ENCODE peak calls at places on chromosomes 5 and 9, in four cellular contexts. J is trophoblast cell, K is H9, T is mesendoderm. Y is an unnamed sample.

GRCh38 chr9:83199240-83199639 is 136.3 kb upstream of the RASEF start:
- DNase-seq in J (peak; percentile 15), K (peak; percentile 35), T (peak; percentile 46), Y (peak; percentile 39)

GRCh38 chr5:82422751-82423181 is 144.6 kb upstream of the RPS23 start:
- DNase-seq in J (no peak), K (no peak), T (no peak), Y (no peak)

GRCh38 chr5:9467199-9468069 is 78.4 kb downstream of the SEMA5A start:
- DNase-seq in J (no peak), K (no peak), T (no peak), Y (no peak)

GRCh38 chr9:128340691-128341434 is 536 bp downstream of the SLC27A4 start:
- DNase-seq in J (no peak), K (peak; percentile 41), T (peak; percentile 51), Y (no peak)

GRCh38 chr9:129469988-129470316 is 150.9 kb downstream of the C9orf50 start:
- DNase-seq in J (no peak), K (no peak), T (no peak), Y (no peak)

GRCh38 chr5:169719360-169720314 is 82.6 kb downstream of the DOCK2 start:
- DNase-seq in J (no peak), K (no peak), T (no peak), Y (no peak)

GRCh38 chr5:73591698-73592501 is 26.4 kb downstream of the UTP15 start:
- DNase-seq in J (no peak), K (no peak), T (no peak), Y (no peak)

GRCh38 chr5:152884006-152884405 is 478.9 kb upstream of the NMUR2 start:
- DNase-seq in J (no peak), K (no peak), T (peak; percentile 11), Y (no peak)

GRCh38 chr5:168097852-168098251 is 193.6 kb upstream of the WWC1 start:
- DNase-seq in J (no peak), K (no peak), T (no peak), Y (no peak)

GRCh38 chr5:60346391-60346790 is 353.6 kb downstream of the DEPDC1B start:
- DNase-seq in J (no peak), K (no peak), T (no peak), Y (no peak)

GRCh38 chr5:36882250-36882649 is 5.7 kb downstream of the NIPBL start:
- DNase-seq in J (no peak), K (no peak), T (no peak), Y (no peak)

DNA sequence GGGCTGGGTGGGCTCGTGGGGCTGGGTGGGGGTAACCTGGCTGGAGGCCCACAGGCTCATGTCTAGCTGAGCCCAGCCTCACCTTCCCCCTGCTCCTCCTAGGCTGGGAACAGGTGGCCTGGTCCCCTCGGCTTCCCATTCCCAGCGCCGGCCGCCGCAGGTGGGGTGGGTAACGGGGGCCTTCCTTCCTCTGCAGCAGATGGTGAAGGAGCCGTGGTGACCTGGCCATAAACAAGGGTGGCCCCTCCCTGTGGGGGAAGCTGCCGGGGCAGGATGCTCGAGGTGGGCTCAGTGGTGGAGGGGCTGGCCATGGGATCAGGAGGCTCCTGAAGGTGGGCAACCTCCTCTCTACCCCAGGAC is 41.0 kb upstream of the EGFL7 start:
- DNase-seq in J (no peak), K (no peak), T (no peak), Y (no peak)
- H4K8ac ChIP-seq in J (no peak overlapping the region), K (no peak overlapping the region), T (no peak overlapping the region), Y (no peak overlapping the region)

GRCh38 chr9:135254176-135255032 is 166.9 kb downstream of the OLFM1 start:
- DNase-seq in J (no peak), K (no peak), T (no peak), Y (no peak)

GRCh38 chr9:135253305-135254004 is 166.0 kb downstream of the OLFM1 start:
- DNase-seq in J (no peak), K (peak; percentile 80), T (peak; percentile 80), Y (no peak)

GRCh38 chr9:135251996-135252760 is 164.7 kb downstream of the OLFM1 start:
- DNase-seq in J (no peak), K (no peak), T (no peak), Y (no peak)

GRCh38 chr9:135251331-135251761 is 163.9 kb downstream of the OLFM1 start:
- DNase-seq in J (no peak), K (no peak), T (no peak), Y (no peak)

GRCh38 chr9:135252980-135253304 is 165.5 kb downstream of the OLFM1 start:
- DNase-seq in J (no peak), K (no peak), T (peak; percentile 18), Y (no peak)
- H4K8ac ChIP-seq in J (no peak overlapping the region), K (no peak overlapping the region), T (no peak overlapping the region), Y (peak overlapping the region; percentile 92)

DNA sequence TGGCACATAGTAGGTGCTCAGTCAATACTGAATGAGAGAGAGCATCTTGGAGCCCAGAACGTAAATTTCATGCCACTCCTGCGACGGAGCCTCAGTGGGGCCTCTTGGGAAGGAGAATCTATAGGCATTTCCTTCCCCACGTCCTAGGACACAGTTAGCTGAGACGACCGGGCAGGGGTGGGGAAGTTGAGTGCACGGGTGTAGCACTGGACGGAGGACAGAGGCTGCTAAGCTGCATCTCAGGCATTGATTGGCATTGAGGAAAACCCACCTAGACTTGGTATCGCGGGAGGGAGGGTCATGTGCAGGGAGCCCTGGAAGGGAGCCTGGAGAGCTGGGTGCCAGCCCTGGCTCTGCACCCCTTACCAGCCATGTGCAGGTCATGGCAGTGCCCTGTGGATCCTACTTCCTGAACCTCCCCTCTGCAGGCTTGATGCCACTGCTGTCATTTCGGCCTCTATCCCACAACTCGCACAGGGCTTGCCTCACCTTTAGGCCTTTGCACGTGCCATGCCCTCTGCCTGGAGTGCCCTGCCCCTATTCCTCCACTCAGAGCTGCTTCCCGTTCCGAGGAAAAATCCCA is 25.6 kb downstream of the NEK6 start:
- DNase-seq in J (no peak), K (no peak), T (no peak), Y (no peak)
- H4K8ac ChIP-seq in J (no peak overlapping the region), K (no peak overlapping the region), T (no peak overlapping the region), Y (peak overlapping the region; percentile 89)

GRCh38 chr5:142876817-142877216 is 106.6 kb downstream of the ARHGAP26 start:
- DNase-seq in J (no peak), K (no peak), T (no peak), Y (no peak)
- H4K8ac ChIP-seq in J (no peak overlapping the region), K (no peak overlapping the region), T (no peak overlapping the region), Y (no peak overlapping the region)

GRCh38 chr5:31800351-31800750 is 161.4 kb downstream of the PDZD2 start:
- DNase-seq in J (no peak), K (no peak), T (peak; percentile 57), Y (no peak)
- H4K8ac ChIP-seq in J (no peak overlapping the region), K (no peak overlapping the region), T (no peak overlapping the region), Y (no peak overlapping the region)

DNA sequence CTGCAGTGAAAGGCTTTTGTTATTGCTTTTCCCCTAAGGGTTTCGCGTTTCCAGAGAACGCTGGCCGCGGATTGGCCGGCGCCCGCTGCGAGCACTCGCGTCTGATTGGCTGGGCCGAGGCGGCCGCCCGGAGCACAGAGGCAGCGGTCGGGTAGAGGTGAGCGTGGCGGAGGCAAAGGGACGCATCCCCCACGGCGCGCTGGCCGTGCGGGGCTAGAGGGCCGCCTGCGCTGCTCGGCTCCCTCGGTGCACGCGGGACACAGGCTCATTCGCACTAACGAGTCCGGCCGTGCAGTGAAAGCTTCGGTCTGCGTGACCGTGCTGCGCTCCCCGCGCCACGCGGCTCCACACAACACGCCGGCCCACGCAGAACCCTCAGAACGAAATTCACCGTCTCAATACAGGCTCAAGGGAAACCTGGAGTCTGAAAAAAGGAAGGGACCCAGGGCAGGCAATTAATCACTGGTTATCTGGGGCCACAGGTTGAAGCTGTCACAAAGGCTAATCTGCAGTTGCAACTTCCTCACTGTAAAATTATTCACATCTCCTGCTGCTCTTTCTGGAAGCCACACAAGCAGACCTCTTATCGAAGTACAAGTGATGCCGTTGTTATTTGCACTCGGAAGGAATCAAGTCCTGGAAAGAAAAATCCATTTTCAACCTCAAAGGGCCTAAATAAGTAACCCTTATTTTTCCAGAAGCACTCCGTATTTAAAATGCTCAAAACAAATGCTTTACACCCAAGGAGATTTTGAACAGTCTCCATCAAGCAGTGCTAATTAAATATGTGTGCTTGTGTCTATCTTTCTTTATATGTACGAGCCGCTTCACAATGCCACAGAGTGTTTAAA is 94.6 kb downstream of the ZNF608 start:
- DNase-seq in J (peak; percentile 71), K (peak; percentile 89), T (peak; percentile 84), Y (peak; percentile 78)
- H4K8ac ChIP-seq in J (peak overlapping the region; percentile 97), K (no peak overlapping the region), T (no peak overlapping the region), Y (no peak overlapping the region)

GRCh38 chr5:179795049-179795862 is 1.5 kb downstream of the LTC4S start:
- DNase-seq in J (peak; percentile 27), K (peak; percentile 84), T (peak; percentile 80), Y (no peak)
- H4K8ac ChIP-seq in J (peak overlapping the region; percentile 81), K (no peak overlapping the region), T (no peak overlapping the region), Y (no peak overlapping the region)

GRCh38 chr9:137187386-137187785 is 974 bp downstream of the ANAPC2 start:
- DNase-seq in J (no peak), K (no peak), T (no peak), Y (no peak)
- H4K8ac ChIP-seq in J (peak overlapping the region; percentile 97), K (no peak overlapping the region), T (no peak overlapping the region), Y (no peak overlapping the region)

Y was measured in neuronal stem cell.